ENCODE peak calls at places on chromosome 9, in four cellular contexts. K is breast epithelium, C is mammary epithelial cell, W is iPS DF 6.9. O is an unnamed sample.

GRCh38 chr9:27645166-27645840 is 72.0 kb upstream of the C9orf72 start:
- DNase-seq in K (no peak), C (no peak), W (no peak), O (no peak)

GRCh38 chr9:24516463-24516862 is 29.2 kb downstream of the IZUMO3 start:
- DNase-seq in K (no peak), C (no peak), W (no peak), O (no peak)

GRCh38 chr9:20066120-20066519 is 277.3 kb upstream of the SLC24A2 start:
- DNase-seq in K (no peak), C (no peak), W (no peak), O (no peak)

GRCh38 chr9:137785704-137786161 is 91.8 kb upstream of the CACNA1B start:
- DNase-seq in K (no peak), C (no peak), W (no peak), O (no peak)

GRCh38 chr9:120303519-120303918 is 276.4 kb downstream of the CDK5RAP2 start:
- DNase-seq in K (no peak), C (no peak), W (no peak), O (no peak)

GRCh38 chr9:95570150-95570549 is 53.4 kb upstream of the PTCH1 start:
- DNase-seq in K (no peak), C (no peak), W (no peak), O (no peak)

GRCh38 chr9:81632599-81632998 is 56.7 kb downstream of the TLE1 start:
- DNase-seq in K (no peak), C (no peak), W (no peak), O (no peak)

GRCh38 chr9:100309992-100310391 is 42.8 kb downstream of the TEX10 start:
- DNase-seq in K (no peak), C (no peak), W (no peak), O (no peak)

GRCh38 chr9:83701769-83702168 is 6.0 kb downstream of the UBQLN1 start:
- DNase-seq in K (no peak), C (peak; percentile 82), W (no peak), O (no peak)

GRCh38 chr9:91815896-91816295 is 134.1 kb downstream of the ROR2 start:
- DNase-seq in K (no peak), C (no peak), W (no peak), O (no peak)

GRCh38 chr9:91817106-91817492 is 132.9 kb downstream of the ROR2 start:
- DNase-seq in K (no peak), C (no peak), W (no peak), O (no peak)

GRCh38 chr9:91814681-91815212 is 135.3 kb downstream of the ROR2 start:
- DNase-seq in K (no peak), C (no peak), W (no peak), O (no peak)

GRCh38 chr9:91817493-91818225 is 132.4 kb downstream of the ROR2 start:
- DNase-seq in K (no peak), C (no peak), W (no peak), O (no peak)

GRCh38 chr9:91816356-91816755 is 133.7 kb downstream of the ROR2 start:
- DNase-seq in K (no peak), C (no peak), W (no peak), O (no peak)
- H3K27ac ChIP-seq in K (peak overlapping the region; percentile 90), C (no peak overlapping the region), W (no peak overlapping the region), O (no peak overlapping the region)

GRCh38 chr9:107488400-107489143 is 997 bp downstream of the KLF4 start:
- DNase-seq in K (peak; percentile 79), C (peak; percentile 70), W (no peak), O (no peak)
- H3K27ac ChIP-seq in K (peak overlapping the region; percentile 91), C (peak overlapping the region; percentile 83), W (no peak overlapping the region), O (peak overlapping the region; percentile 36)

GRCh38 chr9:113879318-113879717 is 3.2 kb downstream of the ZNF618 start:
- DNase-seq in K (no peak), C (no peak), W (no peak), O (no peak)

GRCh38 chr9:113875917-113876805 is at the start of gene ZNF618:
- DNase-seq in K (no peak), C (no peak), W (no peak), O (no peak)

GRCh38 chr9:113873926-113874325 is 2.2 kb upstream of the ZNF618 start:
- DNase-seq in K (no peak), C (no peak), W (no peak), O (no peak)

GRCh38 chr9:113875420-113875916 is 641 bp upstream of the ZNF618 start:
- DNase-seq in K (no peak), C (no peak), W (no peak), O (no peak)

GRCh38 chr9:113876806-113877236 is 712 bp downstream of the ZNF618 start:
- DNase-seq in K (no peak), C (no peak), W (no peak), O (no peak)
- H3K27ac ChIP-seq in K (peak overlapping the region; percentile 91), C (peak overlapping the region; percentile 72), W (no peak overlapping the region), O (no peak overlapping the region)

DNA sequence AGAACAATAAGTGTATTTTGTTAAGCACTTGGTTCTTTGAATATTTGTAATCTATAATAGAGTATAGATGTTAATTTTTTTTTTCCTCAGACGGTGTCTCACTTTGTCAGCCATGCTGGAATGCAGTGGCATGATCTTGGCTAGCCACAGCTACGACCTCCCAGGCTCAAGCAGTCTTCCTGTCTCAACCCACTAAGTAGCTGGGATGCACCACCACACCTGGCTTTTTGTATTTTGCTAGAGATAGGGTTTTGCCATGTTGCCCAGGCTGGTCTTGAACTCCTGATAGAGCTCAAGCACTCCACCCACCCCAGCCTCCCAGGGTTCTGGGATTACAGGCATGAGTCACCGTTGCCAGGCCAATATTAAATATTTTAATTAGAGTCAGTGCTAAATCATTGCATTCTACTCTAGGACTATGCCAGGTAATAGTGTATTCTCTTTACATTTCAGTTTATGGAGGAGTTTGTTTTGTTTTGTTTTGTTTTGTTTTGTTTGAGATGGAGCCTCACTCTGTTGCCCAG is 41.4 kb downstream of the UBE2R2 start:
- DNase-seq in K (no peak), C (peak; percentile 33), W (no peak), O (no peak)
- H3K27ac ChIP-seq in K (no peak overlapping the region), C (peak overlapping the region; percentile 43), W (no peak overlapping the region), O (no peak overlapping the region)

GRCh38 chr9:121634800-121635261 is 16.6 kb upstream of the DAB2IP start:
- DNase-seq in K (no peak), C (no peak), W (no peak), O (no peak)
- H3K27ac ChIP-seq in K (no peak overlapping the region), C (no peak overlapping the region), W (no peak overlapping the region), O (no peak overlapping the region)

GRCh38 chr9:106860731-106861584 is 2.0 kb upstream of the ZNF462 start:
- DNase-seq in K (peak; percentile 60), C (peak; percentile 60), W (peak; percentile 41), O (no peak)

GRCh38 chr9:106862115-106862945 is 636 bp upstream of the ZNF462 start:
- DNase-seq in K (no peak), C (peak; percentile 42), W (peak; percentile 35), O (peak; percentile 11)

GRCh38 chr9:106861585-106862114 is 1.3 kb upstream of the ZNF462 start:
- DNase-seq in K (no peak), C (no peak), W (no peak), O (no peak)

GRCh38 chr9:106864533-106865143 is 1.7 kb downstream of the ZNF462 start:
- DNase-seq in K (no peak), C (peak; percentile 71), W (no peak), O (no peak)

GRCh38 chr9:106862946-106863740 is at the start of gene ZNF462:
- DNase-seq in K (no peak), C (peak; percentile 76), W (peak; percentile 20), O (peak; percentile 81)
- H3K27ac ChIP-seq in K (peak within 1 kb of the TSS; percentile 92), C (peak within 1 kb of the TSS; percentile 84), W (peak within 1 kb of the TSS; percentile 18), O (peak within 1 kb of the TSS; percentile 91)

GRCh38 chr9:116663588-116663987 is 23.5 kb upstream of the TRIM32 start:
- DNase-seq in K (no peak), C (no peak), W (no peak), O (no peak)
- H3K27ac ChIP-seq in K (no peak overlapping the region), C (no peak overlapping the region), W (no peak overlapping the region), O (no peak overlapping the region)